ENCODE peak calls at places on chromosomes 2 and 18, in ten cellular contexts. M is GM23248, X is cardiac muscle cell, U is PC-9, Y is prostate gland, V is ovary, H is psoas muscle, S is fibroblast of lung, K is heart left ventricle, C is GM06990. D is an unnamed sample.

GRCh38 chr18:9758624-9759075 is 50.5 kb downstream of the RAB31 start:
- DNase-seq in M (no peak), X (no peak), U (no peak), Y (no peak), V (no peak), H (no peak), S (no peak), K (no peak), C (no peak), D (no peak)

GRCh38 chr2:174802459-174802858 is 38.2 kb upstream of the CHRNA1 start:
- DNase-seq in M (peak; percentile 69), X (no peak), U (no peak), Y (no peak), V (no peak), H (no peak), S (peak; percentile 14), K (no peak), C (no peak), D (no peak)

GRCh38 chr2:74772071-74772470 is 61.9 kb upstream of the HK2 start:
- DNase-seq in M (no peak), X (no peak), U (no peak), Y (no peak), V (no peak), H (no peak), S (no peak), K (no peak), C (no peak), D (no peak)

GRCh38 chr2:24492283-24493272 is 1.5 kb downstream of the NCOA1 start:
- DNase-seq in M (peak; percentile 45), X (no peak), U (no peak), Y (peak; percentile 12), V (no peak), H (peak; percentile 22), S (peak; percentile 51), K (no peak), C (no peak), D (peak; percentile 2)

GRCh38 chr2:60513191-60513590 is 40.3 kb downstream of the BCL11A start:
- DNase-seq in M (no peak), X (no peak), U (no peak), Y (no peak), V (no peak), H (no peak), S (no peak), K (no peak), C (no peak), D (no peak)

GRCh38 chr2:84257871-84258270 is 201.2 kb downstream of the SUCLG1 start:
- DNase-seq in M (no peak), X (peak; percentile 27), U (no peak), Y (no peak), V (no peak), H (no peak), S (no peak), K (no peak), C (no peak), D (no peak)

GRCh38 chr2:2881507-2881906 is 496.1 kb downstream of the EIPR1 start:
- DNase-seq in M (no peak), X (no peak), U (no peak), Y (no peak), V (no peak), H (no peak), S (no peak), K (no peak), C (no peak), D (no peak)

GRCh38 chr18:9814431-9814830 is 71.3 kb upstream of the TXNDC2 start:
- DNase-seq in M (peak; percentile 78), X (no peak), U (no peak), Y (no peak), V (no peak), H (no peak), S (peak; percentile 80), K (no peak), C (no peak), D (no peak)

GRCh38 chr18:79260023-79260422 is 135.7 kb upstream of the NFATC1 start:
- DNase-seq in M (no peak), X (no peak), U (no peak), Y (no peak), V (no peak), H (no peak), S (no peak), K (no peak), C (no peak), D (no peak)

GRCh38 chr2:236172866-236173733 is 4.9 kb upstream of the GBX2 start:
- DNase-seq in M (no peak), X (no peak), U (no peak), Y (no peak), V (no peak), H (no peak), S (no peak), K (no peak), C (no peak), D (no peak)

GRCh38 chr2:25168256-25169072 is at the start of gene POMC:
- DNase-seq in M (peak; percentile 69), X (peak; percentile 73), U (no peak), Y (no peak), V (no peak), H (peak; percentile 26), S (peak; percentile 25), K (peak; percentile 70), C (peak; percentile 43), D (no peak)

GRCh38 chr2:86397989-86398388 is 43.2 kb upstream of the KDM3A start:
- DNase-seq in M (no peak), X (no peak), U (no peak), Y (no peak), V (no peak), H (no peak), S (no peak), K (no peak), C (no peak), D (no peak)

GRCh38 chr2:101795033-101795432 is 97.5 kb downstream of the MAP4K4 start:
- DNase-seq in M (peak; percentile 63), X (no peak), U (no peak), Y (no peak), V (no peak), H (no peak), S (no peak), K (no peak), C (no peak), D (no peak)
- H3K27me3 ChIP-seq in M (no peaks in the 10 kb centered on the region), X (no peaks in the 10 kb centered on the region), U (no peaks in the 10 kb centered on the region), Y (no peaks in the 10 kb centered on the region), V (no peaks in the 10 kb centered on the region), H (no peaks in the 10 kb centered on the region), S (no peaks in the 10 kb centered on the region), K (no peaks in the 10 kb centered on the region), C (no peaks in the 10 kb centered on the region), D (no peaks in the 10 kb centered on the region)

DNA sequence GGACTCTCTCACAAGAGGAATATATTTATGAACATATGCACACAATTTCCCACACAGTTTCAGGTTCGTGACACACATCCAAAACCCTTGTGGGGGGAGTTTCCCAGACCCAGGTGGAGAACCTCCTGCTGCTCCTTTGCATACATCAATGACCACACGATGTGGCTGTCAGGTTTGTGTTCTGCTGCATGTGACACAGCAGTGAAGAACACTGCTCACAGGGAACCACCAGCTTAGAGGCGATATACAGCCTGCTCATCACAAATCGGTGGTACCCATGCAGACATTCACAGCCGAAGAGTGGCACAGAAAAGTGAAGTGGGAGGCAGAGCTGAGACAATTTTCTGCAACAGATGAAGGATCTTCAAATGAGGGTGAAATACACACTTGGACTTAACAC is 175.6 kb upstream of the ZFP36L2 start:
- DNase-seq in M (no peak), X (no peak), U (no peak), Y (no peak), V (no peak), H (no peak), S (no peak), K (no peak), C (peak; percentile 78), D (no peak)
- H3K27me3 ChIP-seq in M (no peaks in the 10 kb centered on the region), X (no peaks in the 10 kb centered on the region), U (no peaks in the 10 kb centered on the region), Y (no peaks in the 10 kb centered on the region), V (no peaks in the 10 kb centered on the region), H (no peaks in the 10 kb centered on the region), S (no peaks in the 10 kb centered on the region), K (no peaks in the 10 kb centered on the region), C (no peaks in the 10 kb centered on the region), D (no peaks in the 10 kb centered on the region)

DNA sequence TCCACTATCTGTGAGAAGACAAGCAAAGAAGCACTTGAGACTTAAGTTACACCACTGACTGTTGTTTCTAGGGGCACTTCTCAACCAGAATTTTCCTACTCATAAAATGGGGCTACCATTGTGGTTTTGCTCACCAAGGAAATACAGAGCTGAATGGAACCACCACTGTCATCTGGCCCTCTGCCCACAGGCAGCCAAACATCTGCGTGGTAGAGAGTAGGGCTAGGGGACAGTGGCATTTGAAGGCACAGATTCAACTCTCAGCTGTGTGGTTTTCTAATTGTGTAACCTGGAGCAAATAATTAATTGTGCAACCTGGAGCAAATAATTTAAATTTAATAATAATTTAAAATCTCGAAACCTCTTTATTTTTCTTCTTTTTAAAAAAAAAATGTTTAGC is 79.6 kb downstream of the PDE11A start:
- DNase-seq in M (no peak), X (no peak), U (no peak), Y (no peak), V (no peak), H (no peak), S (no peak), K (no peak), C (no peak), D (no peak)
- H3K27me3 ChIP-seq in M (no peaks in the 10 kb centered on the region), X (no peaks in the 10 kb centered on the region), U (no peaks in the 10 kb centered on the region), Y (no peaks in the 10 kb centered on the region), V (no peaks in the 10 kb centered on the region), H (no peaks in the 10 kb centered on the region), S (no peaks in the 10 kb centered on the region), K (no peaks in the 10 kb centered on the region), C (no peaks in the 10 kb centered on the region), D (no peaks in the 10 kb centered on the region)

GRCh38 chr2:134491022-134491421 is 227.8 kb downstream of the TMEM163 start:
- DNase-seq in M (no peak), X (no peak), U (no peak), Y (no peak), V (no peak), H (no peak), S (no peak), K (no peak), C (no peak), D (no peak)

GRCh38 chr2:134489732-134490384 is 228.9 kb downstream of the TMEM163 start:
- DNase-seq in M (no peak), X (peak; percentile 9), U (no peak), Y (no peak), V (no peak), H (no peak), S (no peak), K (no peak), C (no peak), D (no peak)

GRCh38 chr2:134491796-134492441 is 226.9 kb downstream of the TMEM163 start:
- DNase-seq in M (no peak), X (peak; percentile 23), U (peak; percentile 12), Y (no peak), V (no peak), H (no peak), S (no peak), K (no peak), C (no peak), D (no peak)

GRCh38 chr2:134493797-134494196 is 225.0 kb downstream of the TMEM163 start:
- DNase-seq in M (no peak), X (peak; percentile 28), U (no peak), Y (no peak), V (no peak), H (no peak), S (no peak), K (no peak), C (no peak), D (no peak)

DNA sequence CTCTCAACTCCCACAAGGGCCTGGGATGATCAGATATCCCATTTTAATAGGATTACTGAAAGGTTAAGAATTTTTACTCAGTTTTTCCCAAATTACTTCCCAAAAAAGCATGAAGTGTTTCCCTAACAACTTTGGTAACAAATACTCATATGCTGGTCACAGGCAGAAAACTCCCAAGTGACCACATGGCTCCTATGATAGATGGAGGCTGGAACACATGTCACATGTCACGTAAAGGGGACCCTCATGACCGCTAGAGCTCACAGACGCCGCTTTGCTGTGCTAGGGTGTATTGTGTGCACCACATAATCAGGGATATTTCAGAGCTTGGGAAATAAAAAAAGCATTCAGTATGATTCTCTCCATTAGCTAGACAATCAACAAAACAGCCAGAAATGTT is 228.3 kb downstream of the TMEM163 start:
- DNase-seq in M (no peak), X (no peak), U (no peak), Y (no peak), V (no peak), H (no peak), S (no peak), K (no peak), C (no peak), D (no peak)
- H3K27me3 ChIP-seq in M (peaks cover 18% of the 10 kb centered on the region), X (no peaks in the 10 kb centered on the region), U (no peaks in the 10 kb centered on the region), Y (no peaks in the 10 kb centered on the region), V (no peaks in the 10 kb centered on the region), H (peaks cover 6% of the 10 kb centered on the region), S (peaks cover 11% of the 10 kb centered on the region), K (no peaks in the 10 kb centered on the region), C (peaks cover 1% of the 10 kb centered on the region), D (no peaks in the 10 kb centered on the region)